ENCODE peak calls at places on chromosomes 6 and 20, in eight cellular contexts. G, X, O, Z, F, W, J and Y are unnamed samples.

GRCh38 chr20:33751775-33752174 is 20.0 kb downstream of the ZNF341 start:
- DNase-seq in O (no peak), F (no peak), J (no peak), G (no peak), X (no peak), W (no peak), Z (no peak), Y (no peak)

GRCh38 chr20:9442858-9443257 is 71.5 kb upstream of the LAMP5 start:
- DNase-seq in W (no peak), O (no peak), X (no peak), F (no peak), J (no peak), G (peak; percentile 4), Z (no peak), Y (no peak)

GRCh38 chr6:73452107-73452461 is at the start of gene CGAS:
- DNase-seq in G (peak; percentile 83), W (peak; percentile 64), J (no peak), O (peak; percentile 47), X (peak; percentile 54), F (peak; percentile 96), Z (no peak), Y (no peak)

GRCh38 chr20:20680991-20681508 is 31.4 kb downstream of the RALGAPA2 start:
- DNase-seq in F (no peak), X (peak; percentile 87), Z (no peak), G (peak; percentile 22), J (no peak), W (no peak), O (no peak), Y (no peak)

GRCh38 chr6:41100871-41101287 is 28.1 kb downstream of the NFYA start:
- DNase-seq in X (no peak), Z (no peak), J (no peak), G (no peak), W (no peak), O (no peak), F (peak; percentile 71), Y (no peak)

GRCh38 chr20:34254979-34255378 is 13.8 kb downstream of the ASIP start:
- DNase-seq in Z (no peak), X (no peak), G (no peak), W (no peak), O (no peak), J (no peak), F (no peak), Y (no peak)

GRCh38 chr6:4588163-4588562 is 188.0 kb upstream of the CDYL start:
- DNase-seq in J (no peak), Z (no peak), O (no peak), X (no peak), W (no peak), F (no peak), G (no peak), Y (no peak)

GRCh38 chr6:138572885-138573284 is 73.6 kb upstream of the NHSL1 start:
- DNase-seq in O (no peak), W (no peak), Z (no peak), F (no peak), G (no peak), X (no peak), J (no peak), Y (no peak)

GRCh38 chr6:20351529-20351928 is 50.1 kb upstream of the E2F3 start:
- DNase-seq in X (no peak), F (no peak), W (no peak), J (no peak), G (no peak), Z (no peak), O (no peak), Y (no peak)

GRCh38 chr6:118761643-118762042 is 110.3 kb upstream of the CEP85L start:
- DNase-seq in J (no peak), O (no peak), G (no peak), Z (no peak), W (no peak), X (no peak), F (no peak), Y (no peak)

GRCh38 chr6:32210191-32210601 is 13.7 kb downstream of the NOTCH4 start:
- DNase-seq in G (no peak), Z (no peak), J (no peak), F (no peak), W (no peak), X (no peak), O (no peak), Y (no peak)

GRCh38 chr6:11833626-11834592 is 55.3 kb upstream of the ADTRP start:
- DNase-seq in J (no peak), O (no peak), W (no peak), G (peak; percentile 54), F (no peak), Z (no peak), X (peak; percentile 34), Y (no peak)

GRCh38 chr6:3798211-3798909 is 46.8 kb upstream of the PXDC1 start:
- DNase-seq in G (no peak), O (no peak), F (no peak), Z (no peak), W (no peak), J (no peak), X (peak; percentile 86), Y (no peak)

GRCh38 chr6:113011389-113011788 is 664.3 kb downstream of the RFPL4B start:
- DNase-seq in W (no peak), J (no peak), F (no peak), Z (no peak), G (no peak), X (no peak), O (no peak), Y (no peak)

GRCh38 chr6:42978793-42979522 is at the start of gene PEX6:
- DNase-seq in W (peak; percentile 78), G (peak; percentile 97), F (peak; percentile 99), J (peak; percentile 91), X (peak; percentile 95), O (peak; percentile 73), Z (peak; percentile 50), Y (peak; percentile 90)

GRCh38 chr6:82786251-82786650 is 279.4 kb downstream of the UBE3D start:
- DNase-seq in Z (no peak), J (peak; percentile 7), W (no peak), F (no peak), G (no peak), X (no peak), O (no peak), Y (no peak)

GRCh38 chr6:41288025-41288777 is 1.7 kb upstream of the TREM1 start:
- DNase-seq in J (no peak), W (no peak), O (no peak), Z (no peak), G (peak; percentile 40), X (peak; percentile 30), F (no peak), Y (no peak)

GRCh38 chr6:63307581-63308246 is 12.1 kb downstream of the LGSN start:
- DNase-seq in F (no peak), J (no peak), O (no peak), G (peak; percentile 47), Z (peak; percentile 23), X (no peak), W (no peak), Y (no peak)
- TF ChIP-seq CTCF in F (no peak), J (no peak), O (no peak), G (peak; percentile 47), Z (peak; percentile 68), X (no peak), W (no peak), Y (peak; percentile 61)

DNA sequence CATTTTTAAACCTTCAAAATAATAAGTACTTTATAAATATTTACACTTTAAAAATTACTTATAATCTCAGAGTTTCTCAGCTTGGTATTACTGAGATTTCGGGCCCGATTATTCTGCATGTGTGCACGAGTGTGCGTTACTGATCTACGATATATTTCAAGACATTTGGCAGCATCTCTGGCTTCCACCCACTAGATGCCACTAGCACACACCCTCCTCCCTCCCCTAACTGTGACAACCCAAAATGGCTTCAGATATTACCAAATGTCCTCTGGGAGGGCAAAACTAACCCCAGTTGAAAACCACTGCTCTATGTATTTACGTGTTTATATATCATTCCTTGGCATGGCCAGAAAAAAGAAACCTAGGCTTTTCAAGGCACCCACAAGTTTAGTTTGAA is 95.9 kb downstream of the FYN start:
- DNase-seq in J (no peak), Z (no peak), F (no peak), X (no peak), O (no peak), G (no peak), W (no peak), Y (no peak)
- TF ChIP-seq CTCF in J (no peak), Z (no peak), F (no peak), X (no peak), O (peak; percentile 20), G (no peak), W (peak; percentile 30), Y (no peak)

DNA sequence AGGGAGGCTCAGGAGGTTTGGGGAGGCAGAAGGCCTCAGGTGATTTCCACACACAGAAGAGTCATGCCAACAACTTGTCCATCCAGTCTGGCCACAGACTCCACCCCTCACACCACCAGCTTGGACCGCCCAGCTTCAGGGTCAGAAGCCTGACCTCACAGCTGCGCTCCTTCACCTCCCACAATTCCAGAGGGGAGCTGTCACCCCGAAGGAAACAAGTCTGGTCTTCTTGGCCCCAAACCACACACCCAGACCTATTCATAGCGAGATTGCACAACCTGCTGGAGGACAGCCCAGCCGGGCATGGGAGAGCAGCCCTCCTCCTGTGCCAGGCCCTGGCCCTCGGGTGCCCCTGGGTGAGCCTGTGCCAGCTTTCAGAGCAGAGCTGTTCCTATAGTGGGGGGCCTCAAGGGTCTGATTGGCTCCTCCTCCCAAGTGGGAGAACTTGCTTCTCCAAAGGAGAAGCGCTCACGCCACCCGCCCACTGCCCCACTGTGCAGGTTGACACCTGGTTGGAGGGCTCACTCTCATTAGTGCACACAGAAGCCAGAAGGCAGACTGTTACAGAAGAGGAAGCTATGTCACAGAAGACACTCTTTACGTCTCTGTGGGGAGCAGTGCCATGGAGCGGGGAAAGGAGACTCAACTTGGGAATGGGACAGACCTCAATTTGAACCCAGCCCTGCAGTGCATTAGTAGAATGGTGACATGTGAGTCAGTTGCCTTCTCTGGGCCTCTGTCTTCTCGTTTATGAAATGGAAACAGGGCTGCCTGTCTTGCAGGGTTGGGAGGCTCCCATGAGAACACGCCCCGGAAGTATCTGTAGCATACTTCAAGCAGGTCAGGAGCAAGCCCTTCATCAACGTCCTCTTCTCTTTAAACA is 128.8 kb downstream of the FOXO3 start:
- DNase-seq in Z (peak; percentile 89), J (no peak), F (peak; percentile 88), X (peak; percentile 92), O (peak; percentile 44), W (no peak), G (no peak), Y (no peak)
- TF ChIP-seq CTCF in Z (no peak), J (no peak), F (no peak), X (no peak), O (no peak), W (no peak), G (no peak), Y (no peak)

DNA sequence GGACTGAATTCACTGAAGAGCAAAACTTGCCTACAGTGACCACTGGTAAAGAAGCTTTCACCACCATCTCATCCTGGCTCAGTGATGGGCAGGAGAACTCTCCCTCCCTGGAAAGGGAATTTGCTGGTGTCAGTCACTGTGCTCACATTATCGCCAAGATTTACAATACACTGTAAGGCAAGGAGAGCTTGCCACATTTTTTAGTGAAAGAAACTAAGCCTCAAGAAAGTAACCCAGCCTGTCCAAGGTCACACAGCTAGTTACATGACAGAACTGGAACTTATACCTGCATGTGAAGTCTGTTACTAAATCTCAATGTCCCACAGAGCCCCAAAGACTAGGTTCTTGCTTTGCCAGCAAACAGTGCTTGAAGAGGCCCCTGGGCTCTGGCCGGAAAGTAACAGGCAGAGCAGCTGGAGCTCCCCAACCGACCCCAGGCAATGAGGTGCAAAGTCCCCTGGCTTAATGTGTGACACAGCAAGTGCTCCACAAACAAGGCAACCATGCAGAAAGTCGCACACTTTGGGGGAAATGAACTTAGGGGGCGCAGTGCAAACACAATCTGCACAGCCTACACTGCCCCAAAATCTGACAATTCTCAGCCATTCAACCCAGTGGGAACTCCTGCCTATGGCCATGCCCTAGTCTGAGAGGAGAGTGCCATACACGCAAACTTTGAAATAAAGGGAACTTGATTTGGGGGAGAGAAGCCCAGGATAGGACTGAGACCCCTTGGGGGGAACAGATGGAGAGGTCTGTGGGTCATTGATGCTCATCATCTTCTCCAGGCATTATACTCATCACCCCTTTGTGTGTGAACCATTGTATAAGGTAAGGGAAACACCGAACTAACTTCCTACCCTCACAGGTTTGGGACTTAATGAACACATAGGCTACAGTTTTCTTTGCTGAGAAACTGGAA is 1.9 kb downstream of the BCL2L1 start:
- DNase-seq in F (no peak), W (peak; percentile 34), O (peak; percentile 43), G (peak; percentile 42), Z (no peak), J (no peak), X (peak; percentile 47), Y (no peak)
- TF ChIP-seq CTCF in F (no peak), W (peak; percentile 29), O (no peak), G (peak; percentile 20), Z (no peak), J (no peak), X (no peak), Y (no peak)